ENCODE peak calls at places on chromosomes 4 and X, in seven cellular contexts. One of them, this sample, is unnamed.

GRCh38 chr4:173252024-173252935 is 81.9 kb downstream of the HMGB2 start:
- DNase-seq in body of pancreas: peak; percentile 93
- DNase-seq in right lobe of liver: no peak
- DNase-seq in upper lobe of left lung: peak; percentile 22
- DNase-seq in endothelial cell of umbilical vein: peak; percentile 99
- DNase-seq in ovary: peak; percentile 35
- DNase-seq in GM12892: no peak
- DNase-seq in this sample: no peak

GRCh38 chr4:45621926-45622325 is 501.9 kb downstream of the GABRG1 start:
- DNase-seq in body of pancreas: no peak
- DNase-seq in right lobe of liver: no peak
- DNase-seq in upper lobe of left lung: no peak
- DNase-seq in endothelial cell of umbilical vein: no peak
- DNase-seq in ovary: no peak
- DNase-seq in GM12892: no peak
- DNase-seq in this sample: no peak

GRCh38 chrX:88325634-88326033 is 421.4 kb upstream of the CPXCR1 start:
- DNase-seq in body of pancreas: no peak
- DNase-seq in right lobe of liver: no peak
- DNase-seq in upper lobe of left lung: no peak
- DNase-seq in endothelial cell of umbilical vein: no peak
- DNase-seq in ovary: no peak
- DNase-seq in GM12892: no peak
- DNase-seq in this sample: no peak

GRCh38 chr4:24850669-24851068 is 55.3 kb downstream of the SOD3 start:
- DNase-seq in body of pancreas: no peak
- DNase-seq in right lobe of liver: no peak
- DNase-seq in upper lobe of left lung: no peak
- DNase-seq in endothelial cell of umbilical vein: peak; percentile 69
- DNase-seq in ovary: no peak
- DNase-seq in GM12892: no peak
- DNase-seq in this sample: peak; percentile 29

GRCh38 chrX:125205918-125206665 is 113.6 kb upstream of the TEX13C start:
- DNase-seq in body of pancreas: peak; percentile 12
- DNase-seq in right lobe of liver: peak; percentile 26
- DNase-seq in upper lobe of left lung: no peak
- DNase-seq in endothelial cell of umbilical vein: no peak
- DNase-seq in ovary: no peak
- DNase-seq in GM12892: no peak
- DNase-seq in this sample: no peak

GRCh38 chrX:30364229-30364628 is 55.0 kb upstream of the NR0B1 start:
- DNase-seq in body of pancreas: no peak
- DNase-seq in right lobe of liver: no peak
- DNase-seq in upper lobe of left lung: no peak
- DNase-seq in endothelial cell of umbilical vein: no peak
- DNase-seq in ovary: no peak
- DNase-seq in GM12892: no peak
- DNase-seq in this sample: no peak

GRCh38 chr4:37837446-37837845 is 11.0 kb downstream of the PGM2 start:
- DNase-seq in body of pancreas: no peak
- DNase-seq in right lobe of liver: no peak
- DNase-seq in upper lobe of left lung: no peak
- DNase-seq in endothelial cell of umbilical vein: peak; percentile 90
- DNase-seq in ovary: no peak
- DNase-seq in GM12892: no peak
- DNase-seq in this sample: no peak

GRCh38 chr4:112747035-112747434 is 110.1 kb downstream of the LARP7 start:
- DNase-seq in body of pancreas: no peak
- DNase-seq in right lobe of liver: no peak
- DNase-seq in upper lobe of left lung: no peak
- DNase-seq in endothelial cell of umbilical vein: no peak
- DNase-seq in ovary: no peak
- DNase-seq in GM12892: no peak
- DNase-seq in this sample: no peak

GRCh38 chr4:78056265-78057129 is 626 bp upstream of the FRAS1 start:
- DNase-seq in body of pancreas: peak; percentile 89
- DNase-seq in right lobe of liver: peak; percentile 21
- DNase-seq in upper lobe of left lung: peak; percentile 72
- DNase-seq in endothelial cell of umbilical vein: peak; percentile 41
- DNase-seq in ovary: peak; percentile 65
- DNase-seq in GM12892: peak; percentile 28
- DNase-seq in this sample: peak; percentile 68

GRCh38 chrX:35016051-35016450 is 73.5 kb downstream of the FAM47B start:
- DNase-seq in body of pancreas: no peak
- DNase-seq in right lobe of liver: no peak
- DNase-seq in upper lobe of left lung: no peak
- DNase-seq in endothelial cell of umbilical vein: peak; percentile 3
- DNase-seq in ovary: no peak
- DNase-seq in GM12892: no peak
- DNase-seq in this sample: no peak

GRCh38 chr4:123481034-123481433 is 84.4 kb downstream of the SPRY1 start:
- DNase-seq in body of pancreas: no peak
- DNase-seq in right lobe of liver: no peak
- DNase-seq in upper lobe of left lung: no peak
- DNase-seq in endothelial cell of umbilical vein: no peak
- DNase-seq in ovary: no peak
- DNase-seq in GM12892: no peak
- DNase-seq in this sample: no peak

GRCh38 chrX:115553171-115553570 is 7.8 kb upstream of the PLS3 start:
- DNase-seq in body of pancreas: no peak
- DNase-seq in right lobe of liver: no peak
- DNase-seq in upper lobe of left lung: no peak
- DNase-seq in endothelial cell of umbilical vein: no peak
- DNase-seq in ovary: no peak
- DNase-seq in GM12892: no peak
- DNase-seq in this sample: no peak

GRCh38 chrX:106039920-106040319 is 1.4 kb upstream of the SERPINA7 start:
- DNase-seq in body of pancreas: peak; percentile 14
- DNase-seq in right lobe of liver: no peak
- DNase-seq in upper lobe of left lung: no peak
- DNase-seq in endothelial cell of umbilical vein: no peak
- DNase-seq in ovary: no peak
- DNase-seq in GM12892: no peak
- DNase-seq in this sample: no peak

GRCh38 chrX:18441780-18442367 is 16.5 kb downstream of the CDKL5 start:
- DNase-seq in body of pancreas: no peak
- DNase-seq in right lobe of liver: no peak
- DNase-seq in upper lobe of left lung: no peak
- DNase-seq in endothelial cell of umbilical vein: no peak
- DNase-seq in ovary: no peak
- DNase-seq in GM12892: no peak
- DNase-seq in this sample: no peak

GRCh38 chr4:83929550-83929949 is 393.6 kb downstream of the GPAT3 start:
- DNase-seq in body of pancreas: no peak
- DNase-seq in right lobe of liver: no peak
- DNase-seq in upper lobe of left lung: no peak
- DNase-seq in endothelial cell of umbilical vein: no peak
- DNase-seq in ovary: no peak
- DNase-seq in GM12892: no peak
- DNase-seq in this sample: no peak

GRCh38 chr4:98222306-98222705 is 38.9 kb upstream of the RAP1GDS1 start:
- DNase-seq in body of pancreas: no peak
- DNase-seq in right lobe of liver: no peak
- DNase-seq in upper lobe of left lung: no peak
- DNase-seq in endothelial cell of umbilical vein: no peak
- DNase-seq in ovary: no peak
- DNase-seq in GM12892: no peak
- DNase-seq in this sample: no peak

GRCh38 chrX:2401590-2402360 is 99.0 kb downstream of the DHRSX start:
- DNase-seq in body of pancreas: peak; percentile 20
- DNase-seq in right lobe of liver: no peak
- DNase-seq in upper lobe of left lung: no peak
- DNase-seq in endothelial cell of umbilical vein: no peak
- DNase-seq in ovary: no peak
- DNase-seq in GM12892: no peak
- DNase-seq in this sample: peak; percentile 79

GRCh38 chr4:166324321-166324720 is 451.3 kb downstream of the TLL1 start:
- DNase-seq in body of pancreas: peak; percentile 12
- DNase-seq in right lobe of liver: no peak
- DNase-seq in upper lobe of left lung: no peak
- DNase-seq in endothelial cell of umbilical vein: peak; percentile 6
- DNase-seq in ovary: no peak
- DNase-seq in GM12892: no peak
- DNase-seq in this sample: no peak

GRCh38 chr4:105145913-105146285 is 777 bp upstream of the TET2 start:
- DNase-seq in body of pancreas: peak; percentile 15
- DNase-seq in right lobe of liver: peak; percentile 51
- DNase-seq in upper lobe of left lung: peak; percentile 45
- DNase-seq in endothelial cell of umbilical vein: peak; percentile 15
- DNase-seq in ovary: no peak
- DNase-seq in GM12892: no peak
- DNase-seq in this sample: peak; percentile 87

GRCh38 chrX:39767446-39767845 is 330.3 kb downstream of the BCOR start:
- DNase-seq in body of pancreas: no peak
- DNase-seq in right lobe of liver: no peak
- DNase-seq in upper lobe of left lung: no peak
- DNase-seq in endothelial cell of umbilical vein: no peak
- DNase-seq in ovary: no peak
- DNase-seq in GM12892: no peak
- DNase-seq in this sample: no peak

GRCh38 chrX:53930513-53931380 is 113.5 kb downstream of the PHF8 start:
- DNase-seq in body of pancreas: no peak
- DNase-seq in right lobe of liver: no peak
- DNase-seq in upper lobe of left lung: no peak
- DNase-seq in endothelial cell of umbilical vein: no peak
- DNase-seq in ovary: no peak
- DNase-seq in GM12892: no peak
- DNase-seq in this sample: no peak

GRCh38 chrX:107978707-107979307 is 3.4 kb downstream of the TEX13B start:
- DNase-seq in body of pancreas: no peak
- DNase-seq in right lobe of liver: no peak
- DNase-seq in upper lobe of left lung: no peak
- DNase-seq in endothelial cell of umbilical vein: peak; percentile 23
- DNase-seq in ovary: no peak
- DNase-seq in GM12892: no peak
- DNase-seq in this sample: no peak

GRCh38 chrX:2967998-2968909 is 38.1 kb upstream of the ARSH start:
- DNase-seq in body of pancreas: peak; percentile 17
- DNase-seq in right lobe of liver: no peak
- DNase-seq in upper lobe of left lung: peak; percentile 23
- DNase-seq in endothelial cell of umbilical vein: peak; percentile 5
- DNase-seq in ovary: no peak
- DNase-seq in GM12892: no peak
- DNase-seq in this sample: peak; percentile 14

GRCh38 chrX:48002929-48003328 is 860 bp downstream of the ZNF182 start:
- DNase-seq in body of pancreas: no peak
- DNase-seq in right lobe of liver: no peak
- DNase-seq in upper lobe of left lung: no peak
- DNase-seq in endothelial cell of umbilical vein: no peak
- DNase-seq in ovary: no peak
- DNase-seq in GM12892: no peak
- DNase-seq in this sample: no peak

GRCh38 chrX:48003367-48003757 is 427 bp downstream of the ZNF182 start:
- DNase-seq in body of pancreas: no peak
- DNase-seq in right lobe of liver: peak; percentile 25
- DNase-seq in upper lobe of left lung: no peak
- DNase-seq in endothelial cell of umbilical vein: no peak
- DNase-seq in ovary: no peak
- DNase-seq in GM12892: peak; percentile 23
- DNase-seq in this sample: no peak

DNA sequence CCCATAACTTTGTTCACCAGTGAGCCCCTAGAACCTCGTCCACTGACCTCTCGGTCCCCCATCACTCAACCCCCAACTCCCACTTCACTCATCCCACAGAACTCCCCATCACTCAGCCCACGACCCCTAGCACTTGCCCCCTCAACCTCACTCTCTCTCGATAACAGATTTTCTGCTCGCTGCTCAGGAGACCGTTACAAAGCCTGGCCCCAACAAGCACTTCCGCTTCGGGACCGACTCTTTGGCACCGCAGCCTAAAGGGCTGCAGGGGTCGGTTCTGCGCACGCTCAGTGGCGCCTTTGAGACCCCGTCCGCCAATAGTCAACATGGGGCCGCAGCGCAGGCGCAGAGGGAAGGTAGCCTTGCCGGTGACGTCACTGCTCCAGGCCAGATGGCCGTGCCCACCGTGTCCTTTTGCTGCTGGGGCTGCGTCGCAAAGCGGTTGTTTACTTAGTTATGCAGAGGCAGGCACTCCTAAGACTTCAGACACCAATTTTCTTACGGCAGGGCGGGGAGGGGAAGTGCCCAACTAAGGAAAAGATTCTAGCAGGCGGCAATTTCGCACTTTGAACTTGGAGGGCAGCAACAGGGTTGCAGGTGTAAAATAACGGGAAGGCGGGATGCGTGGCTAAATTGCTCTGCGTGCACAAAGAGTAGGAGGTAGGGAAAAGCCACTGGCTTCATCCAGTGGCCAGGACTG is at the start of gene ZNF182:
- DNase-seq in body of pancreas: peak; percentile 96
- DNase-seq in right lobe of liver: peak; percentile 91
- DNase-seq in upper lobe of left lung: peak; percentile 94
- DNase-seq in endothelial cell of umbilical vein: peak; percentile 90
- DNase-seq in ovary: peak; percentile 94
- DNase-seq in GM12892: peak; percentile 76
- DNase-seq in this sample: peak; percentile 98
- TF ChIP-seq POLR2A in body of pancreas: peak; percentile 29
- TF ChIP-seq POLR2A in right lobe of liver: peak; percentile 67
- TF ChIP-seq POLR2A in upper lobe of left lung: peak; percentile 49
- TF ChIP-seq POLR2A in endothelial cell of umbilical vein: no peak
- TF ChIP-seq POLR2A in ovary: peak; percentile 42
- TF ChIP-seq POLR2A in GM12892: peak; percentile 75
- TF ChIP-seq POLR2A in this sample: no peak

DNA sequence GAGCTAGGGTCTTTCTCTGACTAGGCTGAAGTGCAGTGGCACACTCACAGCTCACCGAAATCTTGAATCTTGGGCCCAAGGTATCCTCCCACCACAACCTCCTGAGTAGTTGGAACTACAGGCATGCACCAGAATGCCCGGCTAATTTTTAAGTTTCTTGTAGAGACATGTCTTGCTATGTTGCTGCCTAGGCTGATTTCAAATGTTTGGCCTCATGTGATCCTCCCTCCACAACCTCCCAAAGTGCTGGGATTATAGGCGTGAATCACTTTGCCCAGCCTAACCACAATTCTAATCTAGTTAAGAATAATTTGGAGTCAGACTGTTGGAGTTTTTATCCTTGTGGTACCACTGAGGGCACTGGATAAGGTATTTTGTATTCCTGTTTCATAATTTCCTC is 317.5 kb upstream of the AGA start:
- DNase-seq in body of pancreas: no peak
- DNase-seq in right lobe of liver: no peak
- DNase-seq in upper lobe of left lung: no peak
- DNase-seq in endothelial cell of umbilical vein: no peak
- DNase-seq in ovary: no peak
- DNase-seq in GM12892: no peak
- DNase-seq in this sample: no peak
- TF ChIP-seq POLR2A in body of pancreas: no peak
- TF ChIP-seq POLR2A in right lobe of liver: no peak
- TF ChIP-seq POLR2A in upper lobe of left lung: no peak
- TF ChIP-seq POLR2A in endothelial cell of umbilical vein: no peak
- TF ChIP-seq POLR2A in ovary: no peak
- TF ChIP-seq POLR2A in GM12892: no peak
- TF ChIP-seq POLR2A in this sample: no peak

GRCh38 chr4:184648220-184649025 is 824 bp downstream of the CASP3 start:
- DNase-seq in body of pancreas: peak; percentile 71
- DNase-seq in right lobe of liver: peak; percentile 75
- DNase-seq in upper lobe of left lung: peak; percentile 69
- DNase-seq in endothelial cell of umbilical vein: peak; percentile 59
- DNase-seq in ovary: peak; percentile 60
- DNase-seq in GM12892: no peak
- DNase-seq in this sample: peak; percentile 93
- TF ChIP-seq POLR2A in body of pancreas: no peak
- TF ChIP-seq POLR2A in right lobe of liver: no peak
- TF ChIP-seq POLR2A in upper lobe of left lung: no peak
- TF ChIP-seq POLR2A in endothelial cell of umbilical vein: peak; percentile 60
- TF ChIP-seq POLR2A in ovary: no peak
- TF ChIP-seq POLR2A in GM12892: peak; percentile 40
- TF ChIP-seq POLR2A in this sample: no peak

GRCh38 chrX:153672531-153673397 is 849 bp downstream of the PNCK start:
- DNase-seq in body of pancreas: no peak
- DNase-seq in right lobe of liver: no peak
- DNase-seq in upper lobe of left lung: no peak
- DNase-seq in endothelial cell of umbilical vein: no peak
- DNase-seq in ovary: no peak
- DNase-seq in GM12892: no peak
- DNase-seq in this sample: no peak
- TF ChIP-seq POLR2A in body of pancreas: no peak
- TF ChIP-seq POLR2A in right lobe of liver: no peak
- TF ChIP-seq POLR2A in upper lobe of left lung: no peak
- TF ChIP-seq POLR2A in endothelial cell of umbilical vein: no peak
- TF ChIP-seq POLR2A in ovary: no peak
- TF ChIP-seq POLR2A in GM12892: no peak
- TF ChIP-seq POLR2A in this sample: no peak